ENCODE peak calls at places on chromosomes 13 and 19, in eight cellular contexts. One of them, this sample, is unnamed.

GRCh38 chr19:33040994-33041827 is 23.5 kb downstream of the RHPN2 start:
- DNase-seq in activated B cell treated with CpG ODN at 0.5 μM for 24 hours: no peak
- DNase-seq in NCI-H1092: no peak
- DNase-seq in foreskin fibroblast: peak; percentile 12
- DNase-seq in epithelial cell of prostate: peak; percentile 51
- DNase-seq in activated T-cell treated with anti-CD3 and anti-CD28 coated beads, Interleukin-2, amount 50 U/mL, for 72 hours: no peak
- DNase-seq in iris pigment epithelial cell: no peak
- DNase-seq in MG63: peak; percentile 12
- DNase-seq in this sample: no peak

GRCh38 chr13:100212904-100213538 is 124.1 kb downstream of the PCCA start:
- DNase-seq in activated T-cell treated with anti-CD3 and anti-CD28 coated beads, Interleukin-2, amount 50 U/mL, for 72 hours: no peak
- DNase-seq in MG63: no peak
- DNase-seq in iris pigment epithelial cell: no peak
- DNase-seq in epithelial cell of prostate: no peak
- DNase-seq in NCI-H1092: no peak
- DNase-seq in foreskin fibroblast: no peak
- DNase-seq in activated B cell treated with CpG ODN at 0.5 μM for 24 hours: no peak
- DNase-seq in this sample: no peak

GRCh38 chr13:50928609-50929274 is 19.2 kb downstream of the RNASEH2B start:
- DNase-seq in iris pigment epithelial cell: no peak
- DNase-seq in epithelial cell of prostate: no peak
- DNase-seq in activated T-cell treated with anti-CD3 and anti-CD28 coated beads, Interleukin-2, amount 50 U/mL, for 72 hours: no peak
- DNase-seq in foreskin fibroblast: no peak
- DNase-seq in NCI-H1092: no peak
- DNase-seq in MG63: no peak
- DNase-seq in activated B cell treated with CpG ODN at 0.5 μM for 24 hours: no peak
- DNase-seq in this sample: no peak

GRCh38 chr19:2683430-2683995 is 19.0 kb downstream of the GNG7 start:
- DNase-seq in activated T-cell treated with anti-CD3 and anti-CD28 coated beads, Interleukin-2, amount 50 U/mL, for 72 hours: no peak
- DNase-seq in foreskin fibroblast: no peak
- DNase-seq in epithelial cell of prostate: no peak
- DNase-seq in activated B cell treated with CpG ODN at 0.5 μM for 24 hours: no peak
- DNase-seq in iris pigment epithelial cell: no peak
- DNase-seq in NCI-H1092: no peak
- DNase-seq in MG63: no peak
- DNase-seq in this sample: no peak

GRCh38 chr19:6274756-6275155 is 5.0 kb downstream of the MLLT1 start:
- DNase-seq in foreskin fibroblast: no peak
- DNase-seq in MG63: no peak
- DNase-seq in activated T-cell treated with anti-CD3 and anti-CD28 coated beads, Interleukin-2, amount 50 U/mL, for 72 hours: no peak
- DNase-seq in activated B cell treated with CpG ODN at 0.5 μM for 24 hours: no peak
- DNase-seq in NCI-H1092: no peak
- DNase-seq in epithelial cell of prostate: no peak
- DNase-seq in iris pigment epithelial cell: no peak
- DNase-seq in this sample: no peak

GRCh38 chr13:30006246-30006645 is 155.8 kb upstream of the UBL3 start:
- DNase-seq in MG63: no peak
- DNase-seq in iris pigment epithelial cell: no peak
- DNase-seq in foreskin fibroblast: no peak
- DNase-seq in activated B cell treated with CpG ODN at 0.5 μM for 24 hours: no peak
- DNase-seq in epithelial cell of prostate: no peak
- DNase-seq in NCI-H1092: no peak
- DNase-seq in activated T-cell treated with anti-CD3 and anti-CD28 coated beads, Interleukin-2, amount 50 U/mL, for 72 hours: no peak
- DNase-seq in this sample: no peak

GRCh38 chr13:48715977-48716376 is 62.2 kb downstream of the CYSLTR2 start:
- DNase-seq in epithelial cell of prostate: no peak
- DNase-seq in activated T-cell treated with anti-CD3 and anti-CD28 coated beads, Interleukin-2, amount 50 U/mL, for 72 hours: no peak
- DNase-seq in MG63: no peak
- DNase-seq in foreskin fibroblast: no peak
- DNase-seq in NCI-H1092: no peak
- DNase-seq in iris pigment epithelial cell: no peak
- DNase-seq in activated B cell treated with CpG ODN at 0.5 μM for 24 hours: no peak
- DNase-seq in this sample: no peak

GRCh38 chr13:103140001-103140671 is 73.9 kb upstream of the SLC10A2 start:
- DNase-seq in activated B cell treated with CpG ODN at 0.5 μM for 24 hours: no peak
- DNase-seq in NCI-H1092: peak; percentile 8
- DNase-seq in iris pigment epithelial cell: peak; percentile 46
- DNase-seq in activated T-cell treated with anti-CD3 and anti-CD28 coated beads, Interleukin-2, amount 50 U/mL, for 72 hours: no peak
- DNase-seq in MG63: no peak
- DNase-seq in foreskin fibroblast: no peak
- DNase-seq in epithelial cell of prostate: peak; percentile 8
- DNase-seq in this sample: peak; percentile 47

GRCh38 chr13:91185294-91185863 is 162.1 kb upstream of the MIR17HG start:
- DNase-seq in MG63: no peak
- DNase-seq in foreskin fibroblast: no peak
- DNase-seq in epithelial cell of prostate: no peak
- DNase-seq in activated B cell treated with CpG ODN at 0.5 μM for 24 hours: no peak
- DNase-seq in NCI-H1092: no peak
- DNase-seq in iris pigment epithelial cell: peak; percentile 11
- DNase-seq in activated T-cell treated with anti-CD3 and anti-CD28 coated beads, Interleukin-2, amount 50 U/mL, for 72 hours: no peak
- DNase-seq in this sample: no peak

GRCh38 chr19:18379803-18380747 is 5.9 kb upstream of the GDF15 start:
- DNase-seq in epithelial cell of prostate: peak; percentile 62
- DNase-seq in foreskin fibroblast: peak; percentile 94
- DNase-seq in iris pigment epithelial cell: peak; percentile 85
- DNase-seq in activated T-cell treated with anti-CD3 and anti-CD28 coated beads, Interleukin-2, amount 50 U/mL, for 72 hours: no peak
- DNase-seq in MG63: peak; percentile 99
- DNase-seq in NCI-H1092: no peak
- DNase-seq in activated B cell treated with CpG ODN at 0.5 μM for 24 hours: no peak
- DNase-seq in this sample: no peak

GRCh38 chr13:114081761-114082681 is 50.4 kb downstream of the RASA3 start:
- DNase-seq in NCI-H1092: peak; percentile 33
- DNase-seq in epithelial cell of prostate: no peak
- DNase-seq in iris pigment epithelial cell: no peak
- DNase-seq in activated T-cell treated with anti-CD3 and anti-CD28 coated beads, Interleukin-2, amount 50 U/mL, for 72 hours: no peak
- DNase-seq in foreskin fibroblast: no peak
- DNase-seq in MG63: no peak
- DNase-seq in activated B cell treated with CpG ODN at 0.5 μM for 24 hours: no peak
- DNase-seq in this sample: no peak

GRCh38 chr19:38264486-38265212 is at the start of gene SPINT2:
- DNase-seq in foreskin fibroblast: no peak
- DNase-seq in NCI-H1092: peak; percentile 73
- DNase-seq in iris pigment epithelial cell: no peak
- DNase-seq in epithelial cell of prostate: no peak
- DNase-seq in activated B cell treated with CpG ODN at 0.5 μM for 24 hours: no peak
- DNase-seq in MG63: no peak
- DNase-seq in activated T-cell treated with anti-CD3 and anti-CD28 coated beads, Interleukin-2, amount 50 U/mL, for 72 hours: peak; percentile 71
- DNase-seq in this sample: peak; percentile 69

GRCh38 chr13:35744144-35744543 is 267.7 kb upstream of the MAB21L1 start:
- DNase-seq in iris pigment epithelial cell: no peak
- DNase-seq in MG63: no peak
- DNase-seq in activated T-cell treated with anti-CD3 and anti-CD28 coated beads, Interleukin-2, amount 50 U/mL, for 72 hours: no peak
- DNase-seq in foreskin fibroblast: no peak
- DNase-seq in epithelial cell of prostate: no peak
- DNase-seq in NCI-H1092: no peak
- DNase-seq in activated B cell treated with CpG ODN at 0.5 μM for 24 hours: no peak
- DNase-seq in this sample: no peak

GRCh38 chr13:62320129-62320724 is 904.6 kb upstream of the PCDH20 start:
- DNase-seq in activated B cell treated with CpG ODN at 0.5 μM for 24 hours: no peak
- DNase-seq in MG63: no peak
- DNase-seq in activated T-cell treated with anti-CD3 and anti-CD28 coated beads, Interleukin-2, amount 50 U/mL, for 72 hours: no peak
- DNase-seq in foreskin fibroblast: peak; percentile 20
- DNase-seq in NCI-H1092: peak; percentile 54
- DNase-seq in iris pigment epithelial cell: peak; percentile 60
- DNase-seq in epithelial cell of prostate: peak; percentile 5
- DNase-seq in this sample: peak; percentile 28

GRCh38 chr19:30522359-30522758 is 150.2 kb downstream of the ZNF536 start:
- DNase-seq in NCI-H1092: no peak
- DNase-seq in activated B cell treated with CpG ODN at 0.5 μM for 24 hours: no peak
- DNase-seq in epithelial cell of prostate: no peak
- DNase-seq in MG63: no peak
- DNase-seq in iris pigment epithelial cell: no peak
- DNase-seq in activated T-cell treated with anti-CD3 and anti-CD28 coated beads, Interleukin-2, amount 50 U/mL, for 72 hours: no peak
- DNase-seq in foreskin fibroblast: no peak
- DNase-seq in this sample: no peak

GRCh38 chr19:45061965-45062364 is 14.3 kb downstream of the ZNF296 start:
- DNase-seq in NCI-H1092: no peak
- DNase-seq in foreskin fibroblast: no peak
- DNase-seq in iris pigment epithelial cell: no peak
- DNase-seq in activated T-cell treated with anti-CD3 and anti-CD28 coated beads, Interleukin-2, amount 50 U/mL, for 72 hours: no peak
- DNase-seq in MG63: no peak
- DNase-seq in activated B cell treated with CpG ODN at 0.5 μM for 24 hours: no peak
- DNase-seq in epithelial cell of prostate: no peak
- DNase-seq in this sample: no peak

GRCh38 chr19:1333789-1334188 is 48.1 kb downstream of the EFNA2 start:
- DNase-seq in NCI-H1092: no peak
- DNase-seq in foreskin fibroblast: no peak
- DNase-seq in epithelial cell of prostate: no peak
- DNase-seq in MG63: no peak
- DNase-seq in activated B cell treated with CpG ODN at 0.5 μM for 24 hours: no peak
- DNase-seq in activated T-cell treated with anti-CD3 and anti-CD28 coated beads, Interleukin-2, amount 50 U/mL, for 72 hours: no peak
- DNase-seq in iris pigment epithelial cell: no peak
- DNase-seq in this sample: no peak

GRCh38 chr19:10653732-10654609 is at the start of gene ILF3:
- DNase-seq in epithelial cell of prostate: peak; percentile 100
- DNase-seq in activated B cell treated with CpG ODN at 0.5 μM for 24 hours: peak; percentile 98
- DNase-seq in activated T-cell treated with anti-CD3 and anti-CD28 coated beads, Interleukin-2, amount 50 U/mL, for 72 hours: peak; percentile 100
- DNase-seq in NCI-H1092: peak; percentile 100
- DNase-seq in iris pigment epithelial cell: peak; percentile 100
- DNase-seq in foreskin fibroblast: peak; percentile 100
- DNase-seq in MG63: peak; percentile 99
- DNase-seq in this sample: peak; percentile 98

This sample was measured in GM13976.